ENCODE peak calls at places on chromosomes 12 and 14, in six cellular contexts. F, I, V, N, D and J are unnamed samples.

GRCh38 chr14:64940336-64940910 is 2.1 kb downstream of the GPX2 start:
- DNase-seq in N (no peak), D (no peak), F (no peak), V (no peak), I (no peak), J (no peak)

GRCh38 chr14:73745571-73746539 is 31.7 kb upstream of the PNMA1 start:
- DNase-seq in N (no peak), I (no peak), F (no peak), V (no peak), D (no peak), J (no peak)

GRCh38 chr12:130101370-130101769 is 60.9 kb upstream of the FZD10 start:
- DNase-seq in F (no peak), I (no peak), V (no peak), D (no peak), N (no peak), J (no peak)

GRCh38 chr12:27253347-27253746 is 9.3 kb downstream of the STK38L start:
- DNase-seq in N (no peak), V (no peak), I (no peak), D (no peak), F (no peak), J (no peak)

GRCh38 chr12:75389706-75390105 is 1.2 kb upstream of the GLIPR1L2 start:
- DNase-seq in I (no peak), N (no peak), V (no peak), F (no peak), D (no peak), J (no peak)

GRCh38 chr12:122356192-122356635 is 66.3 kb downstream of the CLIP1 start:
- DNase-seq in D (no peak), V (no peak), F (peak; percentile 34), I (peak; percentile 38), N (peak; percentile 43), J (peak; percentile 74)

GRCh38 chr14:64158608-64159007 is 135.6 kb downstream of the ESR2 start:
- DNase-seq in N (no peak), F (no peak), D (no peak), I (no peak), V (no peak), J (no peak)

GRCh38 chr12:123532021-123532420 is 1.5 kb downstream of the RILPL1 start:
- DNase-seq in D (no peak), N (no peak), I (no peak), V (no peak), F (no peak), J (no peak)

GRCh38 chr12:120661432-120661831 is 21.0 kb downstream of the CABP1 start:
- DNase-seq in I (no peak), D (no peak), F (no peak), V (no peak), N (no peak), J (no peak)

GRCh38 chr12:47378907-47379306 is 299.1 kb upstream of the AMIGO2 start:
- DNase-seq in N (no peak), V (no peak), D (no peak), F (no peak), I (no peak), J (no peak)

GRCh38 chr12:98578821-98579220 is 14.7 kb upstream of the SLC25A3 start:
- DNase-seq in I (no peak), N (no peak), F (no peak), D (no peak), V (no peak), J (no peak)